ENCODE peak calls at places on chromosomes 3 and 15, in seven cellular contexts. D, I, V, S, H, K and T are unnamed samples.
A peak's percentile ranks its signal among the peaks of the same experiment; 100 is the strongest.

GRCh38 chr3:111859061-111859973 is at the start of gene PHLDB2:
- DNase-seq in K (no peak), V (peak; percentile 82), D (peak; percentile 72), S (peak; percentile 60), I (peak; percentile 79), H (peak; percentile 58), T (peak; percentile 71)

GRCh38 chr15:56894601-56895000 is 23.8 kb upstream of the TCF12 start:
- DNase-seq in S (no peak), D (no peak), I (no peak), V (no peak), K (no peak), H (no peak), T (no peak)

GRCh38 chr3:184156522-184156955 is 1.4 kb downstream of the DVL3 start:
- DNase-seq in I (peak; percentile 83), H (no peak), S (no peak), V (no peak), D (peak; percentile 80), K (no peak), T (peak; percentile 61)

GRCh38 chr3:121660356-121661171 is at the start of gene HCLS1:
- DNase-seq in V (no peak), D (no peak), H (peak; percentile 50), K (peak; percentile 95), I (peak; percentile 12), S (peak; percentile 82), T (no peak)

GRCh38 chr3:178950676-178951075 is 120.9 kb downstream of the ZMAT3 start:
- DNase-seq in H (no peak), K (no peak), S (peak; percentile 60), I (no peak), D (no peak), V (no peak), T (no peak)

GRCh38 chr15:83871808-83872559 is 218.1 kb downstream of the ADAMTSL3 start:
- DNase-seq in D (no peak), V (no peak), K (no peak), H (no peak), S (no peak), I (peak; percentile 91), T (peak; percentile 86)

GRCh38 chr15:98855815-98856539 is 151.6 kb downstream of the PGPEP1L start:
- DNase-seq in D (no peak), K (no peak), V (no peak), S (no peak), H (no peak), I (no peak), T (no peak)

GRCh38 chr3:77159182-77159581 is 119.3 kb downstream of the ROBO2 start:
- DNase-seq in H (no peak), S (no peak), V (peak; percentile 23), D (no peak), I (no peak), K (no peak), T (no peak)

GRCh38 chr15:68725736-68726135 is 95.0 kb downstream of the ANP32A start:
- DNase-seq in D (peak; percentile 69), K (peak; percentile 93), V (no peak), I (peak; percentile 43), S (no peak), H (no peak), T (no peak)

GRCh38 chr3:158455406-158455805 is 115.6 kb upstream of the MLF1 start:
- DNase-seq in I (no peak), S (no peak), K (no peak), D (no peak), H (no peak), V (no peak), T (no peak)

GRCh38 chr3:36648241-36649034 is 115.9 kb downstream of the DCLK3 start:
- DNase-seq in D (no peak), V (no peak), H (no peak), S (no peak), K (peak; percentile 57), I (peak; percentile 96), T (peak; percentile 86)

GRCh38 chr3:11434017-11434526 is 161.9 kb downstream of the ATG7 start:
- DNase-seq in S (no peak), K (no peak), H (no peak), I (peak; percentile 96), V (no peak), D (peak; percentile 73), T (peak; percentile 78)

GRCh38 chr3:86655096-86655495 is 335.9 kb downstream of the VGLL3 start:
- DNase-seq in V (no peak), D (no peak), I (no peak), H (no peak), K (no peak), S (no peak), T (no peak)

GRCh38 chr3:177333535-177334495 is 136.5 kb upstream of the TBL1XR1 start:
- DNase-seq in H (no peak), I (no peak), S (no peak), V (no peak), K (peak; percentile 85), D (no peak), T (peak; percentile 24)

GRCh38 chr15:90686435-90687218 is 30.5 kb upstream of the BLM start:
- DNase-seq in K (peak; percentile 87), I (no peak), H (no peak), D (no peak), V (no peak), S (peak; percentile 65), T (no peak)